ENCODE peak calls at places on chromosomes 12 and 14, in six cellular contexts. U is islet precursor cell; O is heart left ventricle; K is activated CD8-positive, alpha-beta T cell treated with anti-CD3 and anti-CD28 coated beads, Interleukin-2, amount 10 ng/mL, durations not matched to agents 7 days and 5 days; R is B cell; M is ureter. Z is an unnamed sample.

GRCh38 chr14:32366995-32367394 is 37.9 kb downstream of the AKAP6 start:
- DNase-seq in U (no peak), R (no peak), O (peak), K (no peak), M (no peak), Z (no peak)

GRCh38 chr12:15599266-15600037 is 189.7 kb downstream of the EPS8 start:
- DNase-seq in K (no peak), O (peak), U (no peak), M (no peak), R (no peak), Z (no peak)

GRCh38 chr12:120252071-120252906 is 13.2 kb downstream of the PXN start:
- DNase-seq in R (peak), O (no peak), U (no peak), M (no peak), K (peak), Z (no peak)

GRCh38 chr12:106301611-106302321 is 767 bp upstream of the TCP11L2 start:
- DNase-seq in R (peak), K (peak), M (peak), U (peak), O (peak), Z (no peak)

GRCh38 chr14:101123639-101124525 is 220.4 kb upstream of the RTL1 start:
- DNase-seq in U (peak), R (no peak), K (peak), O (no peak), M (peak), Z (no peak)

GRCh38 chr12:64186789-64187188 is 35.3 kb downstream of the KICS2 start:
- DNase-seq in K (no peak), M (no peak), U (no peak), O (no peak), R (no peak), Z (no peak)

GRCh38 chr14:99322731-99323599 is 51.0 kb upstream of the BCL11B start:
- DNase-seq in R (no peak), U (peak), M (no peak), O (no peak), K (peak), Z (no peak)

GRCh38 chr14:34665785-34666425 is 36.0 kb upstream of the SNX6 start:
- DNase-seq in R (no peak), K (no peak), U (no peak), M (peak), O (peak), Z (no peak)

GRCh38 chr12:45235087-45236025 is 19.5 kb downstream of the ANO6 start:
- DNase-seq in U (peak), M (no peak), K (no peak), R (no peak), O (no peak), Z (no peak)

GRCh38 chr12:5965950-5966383 is 20.9 kb upstream of the ANO2 start:
- DNase-seq in R (no peak), M (no peak), O (no peak), U (peak), K (peak), Z (no peak)

GRCh38 chr12:27284751-27285150 is 40.7 kb downstream of the STK38L start:
- DNase-seq in K (no peak), U (no peak), R (no peak), O (no peak), M (no peak), Z (peak)

GRCh38 chr12:8837291-8837690 is 14.9 kb downstream of the A2ML1 start:
- DNase-seq in M (no peak), K (no peak), R (no peak), O (no peak), U (no peak), Z (no peak)

GRCh38 chr12:104372048-104372720 is 68.6 kb downstream of the EID3 start:
- DNase-seq in M (no peak), K (peak), R (peak), O (no peak), U (peak), Z (no peak)

GRCh38 chr12:11758087-11758837 is 108.8 kb downstream of the ETV6 start:
- DNase-seq in O (peak), M (no peak), R (no peak), U (no peak), K (no peak), Z (no peak)

GRCh38 chr12:41365653-41366131 is 177.6 kb downstream of the PDZRN4 start:
- DNase-seq in M (no peak), U (no peak), O (no peak), K (no peak), R (no peak), Z (peak)

GRCh38 chr12:5809586-5809985 is 135.5 kb downstream of the ANO2 start:
- DNase-seq in O (no peak), M (no peak), U (no peak), R (peak), K (no peak), Z (no peak)

GRCh38 chr12:120314220-120314619 is 12.1 kb downstream of the SIRT4 start:
- DNase-seq in K (no peak), U (peak), O (no peak), M (no peak), R (no peak), Z (no peak)

GRCh38 chr14:92813201-92813600 is 19.1 kb downstream of the GOLGA5 start:
- DNase-seq in U (no peak), R (no peak), O (no peak), M (no peak), K (no peak), Z (no peak)

GRCh38 chr12:28192145-28192544 is 1.9 kb downstream of the CCDC91 start:
- DNase-seq in O (no peak), R (no peak), K (no peak), M (no peak), U (no peak), Z (no peak)

GRCh38 chr12:57046392-57046791 is 3.5 kb downstream of the MYO1A start:
- DNase-seq in R (no peak), U (no peak), K (no peak), M (no peak), O (no peak), Z (no peak)

GRCh38 chr14:79809849-79810612 is 401.3 kb downstream of the DIO2 start:
- DNase-seq in U (no peak), K (no peak), O (no peak), M (no peak), R (no peak), Z (no peak)

GRCh38 chr14:68878908-68879307 is 86.0 kb upstream of the ZFP36L1 start:
- DNase-seq in O (no peak), M (no peak), K (no peak), U (no peak), R (no peak), Z (no peak)

GRCh38 chr14:105292810-105293711 is 7.7 kb downstream of the BRF1 start:
- DNase-seq in K (peak), U (peak), R (no peak), O (no peak), M (no peak), Z (no peak)

GRCh38 chr12:25438638-25439037 is 114.4 kb downstream of the LMNTD1 start:
- DNase-seq in O (no peak), R (no peak), M (no peak), U (no peak), K (no peak), Z (peak)

GRCh38 chr14:104600141-104600643 is 4.4 kb downstream of the TMEM179 start:
- DNase-seq in O (no peak), M (no peak), R (no peak), U (no peak), K (no peak), Z (no peak)

GRCh38 chr12:14846042-14846587 is 2.8 kb upstream of the ART4 start:
- DNase-seq in R (no peak), M (no peak), O (no peak), K (no peak), U (no peak), Z (no peak)

GRCh38 chr12:1439687-1440086 is 154.7 kb downstream of the FBXL14 start:
- DNase-seq in K (no peak), U (no peak), R (no peak), M (no peak), O (no peak), Z (no peak)

GRCh38 chr12:102095677-102096263 is 24.1 kb downstream of the NUP37 start:
- DNase-seq in R (no peak), O (no peak), U (no peak), K (no peak), M (no peak), Z (no peak)

GRCh38 chr12:53987748-53988147 is 2.8 kb downstream of the HOXC10 start:
- DNase-seq in O (no peak), M (no peak), U (no peak), R (no peak), K (no peak), Z (no peak)

GRCh38 chr14:68363841-68364711 is 428.8 kb downstream of the ZFP36L1 start:
- DNase-seq in R (no peak), M (no peak), U (peak), O (peak), K (no peak), Z (peak)

GRCh38 chr12:108115746-108116125 is 13.4 kb upstream of the WSCD2 start:
- DNase-seq in U (no peak), M (no peak), K (no peak), O (no peak), R (peak), Z (no peak)

GRCh38 chr14:104265918-104266642 is 127.7 kb downstream of the KIF26A start:
- DNase-seq in O (no peak), M (no peak), U (peak), K (no peak), R (peak), Z (no peak)

GRCh38 chr12:96862326-96862725 is 44.7 kb upstream of the NEDD1 start:
- DNase-seq in R (no peak), O (no peak), K (no peak), U (peak), M (no peak), Z (no peak)

GRCh38 chr14:80996049-80996901 is 40.9 kb downstream of the TSHR start:
- DNase-seq in O (no peak), K (peak), M (peak), U (peak), R (peak), Z (peak)

GRCh38 chr12:25775968-25776367 is 182.5 kb upstream of the RASSF8 start:
- DNase-seq in O (no peak), K (no peak), U (peak), R (no peak), M (no peak), Z (no peak)

GRCh38 chr14:84087986-84088531 is 1441.9 kb upstream of the FLRT2 start:
- DNase-seq in R (no peak), O (no peak), U (no peak), K (no peak), M (no peak), Z (no peak)

GRCh38 chr12:81859521-81859920 is 100.4 kb upstream of the PPFIA2 start:
- DNase-seq in R (no peak), M (no peak), K (no peak), U (no peak), O (no peak), Z (no peak)

GRCh38 chr12:132430838-132431826 is 58.8 kb upstream of the FBRSL1 start:
- DNase-seq in K (no peak), M (no peak), O (no peak), U (no peak), R (no peak), Z (no peak)

Z was measured in kidney epithelial cell.